ENCODE peak calls at places on chromosomes 11 and 22, in nine cellular contexts. C is activated T-helper 1 cell treated with Interleukin-2 at 50 U/mL for 16 hours; W is AML-193; M is left ventricle myocardium inferior; A is activated T-cell treated with anti-CD3 and anti-CD28 coated beads, Interleukin-2, amount 50 U/mL, for 72 hours; H is posterior cingulate gyrus; R is KBM-7; O is stimulated activated CD4-positive, alpha-beta T cell treated with anti-CD3 and anti-CD28 coated beads, Interleukin-1b, Interleukin-23, amount 100 ng/mL, for 24 hours; Z is upper lobe of right lung. B is an unnamed sample.

GRCh38 chr11:6402561-6402981 is 12.3 kb downstream of the SMPD1 start:
- DNase-seq in C (peak), W (no peak), M (no peak), A (peak), H (no peak), R (peak), O (no peak), Z (no peak), B (no peak)

GRCh38 chr11:2777871-2778629 is 78.3 kb upstream of the KCNQ1OT1 start:
- DNase-seq in C (no peak), W (no peak), M (peak), A (no peak), H (no peak), R (no peak), O (no peak), Z (peak), B (no peak)

GRCh38 chr11:131897976-131898375 is 527.6 kb downstream of the NTM start:
- DNase-seq in C (no peak), W (no peak), M (no peak), A (no peak), H (no peak), R (no peak), O (no peak), Z (no peak), B (no peak)

GRCh38 chr22:34814260-34814659 is 251.7 kb upstream of the ISX start:
- DNase-seq in C (no peak), W (no peak), M (no peak), A (no peak), H (no peak), R (peak), O (no peak), Z (no peak), B (no peak)

GRCh38 chr11:131146817-131147490 is 223.5 kb upstream of the NTM start:
- DNase-seq in C (no peak), W (no peak), M (no peak), A (no peak), H (no peak), R (no peak), O (no peak), Z (no peak), B (no peak)

GRCh38 chr11:82250047-82250446 is 483.6 kb downstream of the FAM181B start:
- DNase-seq in C (no peak), W (no peak), M (no peak), A (no peak), H (no peak), R (no peak), O (no peak), Z (no peak), B (no peak)

GRCh38 chr11:35145249-35145648 is 6.3 kb downstream of the CD44 start:
- DNase-seq in C (no peak), W (peak), M (no peak), A (peak), H (no peak), R (no peak), O (no peak), Z (no peak), B (no peak)

GRCh38 chr11:73429121-73429740 is 53.0 kb downstream of the RELT start:
- DNase-seq in C (no peak), W (no peak), M (no peak), A (no peak), H (no peak), R (no peak), O (no peak), Z (no peak), B (no peak)

GRCh38 chr11:89405629-89406028 is 85.5 kb downstream of the NOX4 start:
- DNase-seq in C (no peak), W (no peak), M (no peak), A (no peak), H (no peak), R (peak), O (no peak), Z (no peak), B (no peak)